ENCODE peak calls at places on chromosomes 6 and 20, in five cellular contexts. One of them, this sample, is unnamed.

GRCh38 chr6:130020106-130020851 is 1.9 kb downstream of the L3MBTL3 start:
- DNase-seq in esophagus muscularis mucosa: no peak
- DNase-seq in NB4: peak; percentile 42
- DNase-seq in upper lobe of left lung: peak; percentile 92
- DNase-seq in upper lobe of right lung: peak; percentile 70
- DNase-seq in this sample: peak; percentile 10

GRCh38 chr6:42021847-42022754 is 28.2 kb upstream of the TAF8 start:
- DNase-seq in NB4: no peak
- DNase-seq in upper lobe of left lung: no peak
- DNase-seq in upper lobe of right lung: no peak
- DNase-seq in esophagus muscularis mucosa: no peak
- DNase-seq in this sample: no peak

GRCh38 chr6:85747654-85748053 is 105.0 kb upstream of the SYNCRIP start:
- DNase-seq in upper lobe of left lung: no peak
- DNase-seq in esophagus muscularis mucosa: no peak
- DNase-seq in NB4: no peak
- DNase-seq in upper lobe of right lung: no peak
- DNase-seq in this sample: no peak

GRCh38 chr6:80454197-80454596 is 347.7 kb downstream of the BCKDHB start:
- DNase-seq in esophagus muscularis mucosa: no peak
- DNase-seq in upper lobe of left lung: no peak
- DNase-seq in NB4: peak; percentile 8
- DNase-seq in upper lobe of right lung: no peak
- DNase-seq in this sample: no peak

GRCh38 chr6:84554069-84554468 is 210.3 kb downstream of the TBX18 start:
- DNase-seq in upper lobe of right lung: no peak
- DNase-seq in upper lobe of left lung: no peak
- DNase-seq in NB4: no peak
- DNase-seq in esophagus muscularis mucosa: no peak
- DNase-seq in this sample: no peak

GRCh38 chr20:25289886-25290597 is 42.2 kb downstream of the PYGB start:
- DNase-seq in esophagus muscularis mucosa: no peak
- DNase-seq in upper lobe of left lung: peak; percentile 53
- DNase-seq in NB4: no peak
- DNase-seq in upper lobe of right lung: no peak
- DNase-seq in this sample: no peak

GRCh38 chr6:28312939-28313338 is 23.0 kb downstream of the ZSCAN31 start:
- DNase-seq in upper lobe of left lung: peak; percentile 45
- DNase-seq in NB4: no peak
- DNase-seq in upper lobe of right lung: no peak
- DNase-seq in esophagus muscularis mucosa: no peak
- DNase-seq in this sample: no peak

GRCh38 chr20:24770628-24771556 is 178.2 kb upstream of the CST7 start:
- DNase-seq in upper lobe of left lung: no peak
- DNase-seq in NB4: no peak
- DNase-seq in esophagus muscularis mucosa: no peak
- DNase-seq in upper lobe of right lung: no peak
- DNase-seq in this sample: no peak

GRCh38 chr20:32780749-32781402 is 18.7 kb downstream of the DNMT3B start:
- DNase-seq in upper lobe of right lung: no peak
- DNase-seq in upper lobe of left lung: no peak
- DNase-seq in esophagus muscularis mucosa: no peak
- DNase-seq in NB4: no peak
- DNase-seq in this sample: no peak

GRCh38 chr6:33279971-33280511 is 3.1 kb downstream of the B3GALT4 start:
- DNase-seq in upper lobe of left lung: no peak
- DNase-seq in NB4: peak; percentile 59
- DNase-seq in upper lobe of right lung: no peak
- DNase-seq in esophagus muscularis mucosa: no peak
- DNase-seq in this sample: peak; percentile 68

GRCh38 chr6:52305948-52306767 is 21.6 kb upstream of the MCM3 start:
- DNase-seq in upper lobe of left lung: no peak
- DNase-seq in NB4: peak; percentile 52
- DNase-seq in esophagus muscularis mucosa: no peak
- DNase-seq in upper lobe of right lung: no peak
- DNase-seq in this sample: no peak

GRCh38 chr6:4435981-4436445 is 300.6 kb upstream of the ECI2 start:
- DNase-seq in esophagus muscularis mucosa: peak; percentile 57
- DNase-seq in upper lobe of right lung: no peak
- DNase-seq in NB4: no peak
- DNase-seq in upper lobe of left lung: no peak
- DNase-seq in this sample: no peak

GRCh38 chr20:49276895-49277785 is 717 bp downstream of the ZNFX1 start:
- DNase-seq in esophagus muscularis mucosa: no peak
- DNase-seq in upper lobe of right lung: peak; percentile 72
- DNase-seq in NB4: peak; percentile 48
- DNase-seq in upper lobe of left lung: peak; percentile 84
- DNase-seq in this sample: no peak

GRCh38 chr20:59144179-59144830 is 19.3 kb upstream of the ZNF831 start:
- DNase-seq in esophagus muscularis mucosa: no peak
- DNase-seq in upper lobe of right lung: no peak
- DNase-seq in upper lobe of left lung: no peak
- DNase-seq in NB4: peak; percentile 77
- DNase-seq in this sample: no peak

GRCh38 chr6:168071620-168072019 is 7.4 kb downstream of the FRMD1 start:
- DNase-seq in esophagus muscularis mucosa: no peak
- DNase-seq in NB4: no peak
- DNase-seq in upper lobe of right lung: no peak
- DNase-seq in upper lobe of left lung: no peak
- DNase-seq in this sample: no peak

GRCh38 chr6:107489636-107490567 is at the start of gene SOBP:
- DNase-seq in upper lobe of right lung: peak; percentile 77
- DNase-seq in NB4: peak; percentile 72
- DNase-seq in upper lobe of left lung: peak; percentile 91
- DNase-seq in esophagus muscularis mucosa: no peak
- DNase-seq in this sample: peak; percentile 90

GRCh38 chr20:12255571-12255970 is 337.9 kb downstream of the BTBD3 start:
- DNase-seq in NB4: no peak
- DNase-seq in upper lobe of left lung: no peak
- DNase-seq in upper lobe of right lung: no peak
- DNase-seq in esophagus muscularis mucosa: peak; percentile 66
- DNase-seq in this sample: no peak

GRCh38 chr6:74879234-74879633 is 326.6 kb downstream of the COL12A1 start:
- DNase-seq in upper lobe of right lung: no peak
- DNase-seq in NB4: no peak
- DNase-seq in esophagus muscularis mucosa: no peak
- DNase-seq in upper lobe of left lung: no peak
- DNase-seq in this sample: no peak

GRCh38 chr20:21505810-21506530 is 7.9 kb downstream of the NKX2-2 start:
- DNase-seq in esophagus muscularis mucosa: no peak
- DNase-seq in upper lobe of right lung: peak; percentile 75
- DNase-seq in NB4: peak; percentile 35
- DNase-seq in upper lobe of left lung: peak; percentile 94
- DNase-seq in this sample: peak; percentile 70

GRCh38 chr6:97294451-97294850 is 11.4 kb upstream of the MMS22L start:
- DNase-seq in NB4: no peak
- DNase-seq in upper lobe of left lung: no peak
- DNase-seq in esophagus muscularis mucosa: no peak
- DNase-seq in upper lobe of right lung: no peak
- DNase-seq in this sample: no peak

GRCh38 chr6:113120214-113120576 is 737.0 kb upstream of the MARCKS start:
- DNase-seq in upper lobe of left lung: no peak
- DNase-seq in esophagus muscularis mucosa: no peak
- DNase-seq in NB4: peak; percentile 63
- DNase-seq in upper lobe of right lung: no peak
- DNase-seq in this sample: no peak

GRCh38 chr6:36139431-36139830 is 9.1 kb downstream of the MAPK13 start:
- DNase-seq in NB4: peak; percentile 59
- DNase-seq in upper lobe of right lung: no peak
- DNase-seq in upper lobe of left lung: peak; percentile 83
- DNase-seq in esophagus muscularis mucosa: no peak
- DNase-seq in this sample: peak; percentile 91

GRCh38 chr20:31602779-31603441 is 2.2 kb upstream of the ID1 start:
- DNase-seq in esophagus muscularis mucosa: no peak
- DNase-seq in upper lobe of right lung: no peak
- DNase-seq in NB4: peak; percentile 90
- DNase-seq in upper lobe of left lung: no peak
- DNase-seq in this sample: peak; percentile 30

GRCh38 chr6:35727206-35727934 is 9.5 kb upstream of the ARMC12 start:
- DNase-seq in upper lobe of left lung: no peak
- DNase-seq in upper lobe of right lung: peak; percentile 92
- DNase-seq in esophagus muscularis mucosa: peak; percentile 97
- DNase-seq in NB4: peak; percentile 88
- DNase-seq in this sample: peak; percentile 87

GRCh38 chr20:57980526-57980925 is 247.9 kb downstream of the ANKRD60 start:
- DNase-seq in esophagus muscularis mucosa: no peak
- DNase-seq in NB4: no peak
- DNase-seq in upper lobe of right lung: no peak
- DNase-seq in upper lobe of left lung: no peak
- DNase-seq in this sample: no peak

DNA sequence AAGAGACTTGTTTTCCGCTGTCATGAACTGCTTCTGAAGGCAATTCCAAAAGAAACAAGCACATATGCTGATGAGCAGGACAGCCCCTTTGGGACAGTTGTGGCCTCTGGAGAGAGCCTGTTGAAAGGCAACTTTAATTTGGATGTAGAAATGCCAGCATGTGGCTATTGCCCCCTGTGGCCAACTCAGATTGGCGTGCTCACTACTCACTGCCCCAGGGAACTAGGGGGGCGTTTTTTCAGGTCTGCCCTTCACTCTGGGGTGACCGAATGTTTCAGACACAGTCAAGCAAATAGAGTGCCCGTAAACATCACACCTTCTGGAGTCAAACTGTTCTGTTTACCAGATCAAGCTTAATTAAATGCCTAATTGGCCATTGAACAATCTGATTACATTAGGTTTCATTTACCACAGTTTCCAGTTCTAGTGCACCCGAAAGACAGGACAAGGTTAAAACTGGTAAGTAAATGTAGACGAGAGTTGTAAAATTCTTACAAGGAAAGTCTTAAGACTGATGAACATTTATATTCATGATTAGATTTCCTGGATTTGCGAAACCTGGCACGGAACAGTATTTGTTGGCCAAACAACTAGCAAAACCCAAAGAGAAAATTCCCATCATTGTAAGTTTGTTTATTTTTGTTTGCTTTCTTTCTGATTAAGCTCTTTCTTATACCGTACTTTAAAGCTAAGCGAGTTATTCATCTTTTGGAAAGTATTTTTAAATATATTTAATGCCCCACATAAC is 75.9 kb upstream of the SYNJ2 start:
- DNase-seq in NB4: peak; percentile 8
- DNase-seq in upper lobe of right lung: no peak
- DNase-seq in upper lobe of left lung: no peak
- DNase-seq in esophagus muscularis mucosa: no peak
- DNase-seq in this sample: no peak
- TF ChIP-seq CTCF in NB4: no peak
- TF ChIP-seq CTCF in upper lobe of right lung: no peak
- TF ChIP-seq CTCF in upper lobe of left lung: no peak
- TF ChIP-seq CTCF in esophagus muscularis mucosa: no peak
- TF ChIP-seq CTCF in this sample: peak; percentile 36

GRCh38 chr6:159443521-159443920 is 249.5 kb downstream of the SOD2 start:
- DNase-seq in upper lobe of left lung: no peak
- DNase-seq in NB4: no peak
- DNase-seq in esophagus muscularis mucosa: no peak
- DNase-seq in upper lobe of right lung: no peak
- DNase-seq in this sample: no peak
- TF ChIP-seq CTCF in upper lobe of left lung: no peak
- TF ChIP-seq CTCF in NB4: no peak
- TF ChIP-seq CTCF in esophagus muscularis mucosa: no peak
- TF ChIP-seq CTCF in upper lobe of right lung: no peak
- TF ChIP-seq CTCF in this sample: no peak

GRCh38 chr6:137870744-137871247 is 3.7 kb downstream of the TNFAIP3 start:
- DNase-seq in esophagus muscularis mucosa: no peak
- DNase-seq in NB4: peak; percentile 59
- DNase-seq in upper lobe of right lung: no peak
- DNase-seq in upper lobe of left lung: no peak
- DNase-seq in this sample: no peak
- TF ChIP-seq CTCF in esophagus muscularis mucosa: no peak
- TF ChIP-seq CTCF in NB4: no peak
- TF ChIP-seq CTCF in upper lobe of right lung: peak; percentile 8
- TF ChIP-seq CTCF in upper lobe of left lung: peak; percentile 12
- TF ChIP-seq CTCF in this sample: no peak

GRCh38 chr20:37903317-37904007 is 535 bp downstream of the VSTM2L start:
- DNase-seq in esophagus muscularis mucosa: no peak
- DNase-seq in upper lobe of right lung: no peak
- DNase-seq in NB4: no peak
- DNase-seq in upper lobe of left lung: peak; percentile 87
- DNase-seq in this sample: no peak
- TF ChIP-seq CTCF in esophagus muscularis mucosa: peak; percentile 10
- TF ChIP-seq CTCF in upper lobe of right lung: peak; percentile 38
- TF ChIP-seq CTCF in NB4: no peak
- TF ChIP-seq CTCF in upper lobe of left lung: peak; percentile 6
- TF ChIP-seq CTCF in this sample: no peak

GRCh38 chr6:94813806-94814205 is 763.5 kb upstream of the MANEA start:
- DNase-seq in esophagus muscularis mucosa: no peak
- DNase-seq in upper lobe of right lung: no peak
- DNase-seq in upper lobe of left lung: no peak
- DNase-seq in NB4: no peak
- DNase-seq in this sample: no peak
- TF ChIP-seq CTCF in esophagus muscularis mucosa: no peak
- TF ChIP-seq CTCF in upper lobe of right lung: no peak
- TF ChIP-seq CTCF in upper lobe of left lung: no peak
- TF ChIP-seq CTCF in NB4: peak; percentile 22
- TF ChIP-seq CTCF in this sample: peak; percentile 5

DNA sequence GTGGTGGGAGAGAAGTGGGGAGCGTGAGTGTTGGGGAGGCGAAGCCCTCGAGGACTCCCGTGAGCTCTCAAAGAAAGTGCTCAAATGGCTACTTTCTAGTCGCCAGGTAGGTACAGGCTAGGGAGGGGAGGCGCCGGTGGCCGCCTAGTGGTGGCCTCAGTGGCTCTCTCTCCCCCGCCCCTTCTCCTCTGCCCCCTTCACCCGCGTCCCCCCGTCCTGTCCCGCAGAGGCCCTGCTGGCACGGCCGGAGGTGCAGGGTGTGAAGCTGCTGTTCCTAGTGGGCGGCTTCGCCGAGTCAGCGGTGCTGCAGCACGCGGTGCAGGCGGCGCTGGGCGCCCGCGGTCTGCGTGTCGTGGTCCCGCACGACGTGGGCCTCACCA is 16.3 kb downstream of the ADISSP start:
- DNase-seq in NB4: no peak
- DNase-seq in upper lobe of left lung: no peak
- DNase-seq in esophagus muscularis mucosa: no peak
- DNase-seq in upper lobe of right lung: no peak
- DNase-seq in this sample: no peak
- TF ChIP-seq CTCF in NB4: no peak
- TF ChIP-seq CTCF in upper lobe of left lung: no peak
- TF ChIP-seq CTCF in esophagus muscularis mucosa: no peak
- TF ChIP-seq CTCF in upper lobe of right lung: no peak
- TF ChIP-seq CTCF in this sample: no peak

GRCh38 chr6:37258405-37258704 is 411 bp upstream of the TMEM217 start:
- DNase-seq in upper lobe of right lung: no peak
- DNase-seq in upper lobe of left lung: no peak
- DNase-seq in NB4: no peak
- DNase-seq in esophagus muscularis mucosa: no peak
- DNase-seq in this sample: no peak

GRCh38 chr6:37258716-37259115 is 772 bp upstream of the TMEM217 start:
- DNase-seq in esophagus muscularis mucosa: no peak
- DNase-seq in NB4: no peak
- DNase-seq in upper lobe of right lung: no peak
- DNase-seq in upper lobe of left lung: no peak
- DNase-seq in this sample: no peak

GRCh38 chr6:37256692-37257319 is 766 bp upstream of the TBC1D22B start:
- DNase-seq in upper lobe of right lung: no peak
- DNase-seq in esophagus muscularis mucosa: no peak
- DNase-seq in NB4: peak; percentile 60
- DNase-seq in upper lobe of left lung: no peak
- DNase-seq in this sample: no peak

GRCh38 chr6:37257320-37257633 is 295 bp upstream of the TBC1D22B start:
- DNase-seq in upper lobe of right lung: no peak
- DNase-seq in esophagus muscularis mucosa: no peak
- DNase-seq in upper lobe of left lung: no peak
- DNase-seq in NB4: no peak
- DNase-seq in this sample: no peak

GRCh38 chr6:37257634-37258404 is at the start of the genes TBC1D22B and TMEM217:
- DNase-seq in upper lobe of left lung: peak; percentile 97
- DNase-seq in esophagus muscularis mucosa: peak; percentile 99
- DNase-seq in upper lobe of right lung: peak; percentile 98
- DNase-seq in NB4: peak; percentile 96
- DNase-seq in this sample: peak; percentile 96
- TF ChIP-seq CTCF in upper lobe of left lung: no peak
- TF ChIP-seq CTCF in esophagus muscularis mucosa: no peak
- TF ChIP-seq CTCF in upper lobe of right lung: no peak
- TF ChIP-seq CTCF in NB4: no peak
- TF ChIP-seq CTCF in this sample: no peak